ENCODE peak calls at places on chromosomes 12 and 14, in ten cellular contexts. S is T-helper 2 cell; L is stimulated activated CD8-positive, alpha-beta memory T cell treated with anti-CD3 and anti-CD28 coated beads, Interleukin-4, amount 100 ng/mL, for 24 hours; Z is activated naive CD8-positive, alpha-beta T cell treated with anti-CD3 and anti-CD28 coated beads, Interleukin-2, amount 50 U/mL, for 24 hours; T is activated naive CD4-positive, alpha-beta T cell; W is GM03348; G is GF-D8; X is iris pigment epithelial cell; P is naive thymus-derived CD8-positive, alpha-beta T cell; D is GM23248. A is an unnamed sample.
A peak's percentile ranks its signal among the peaks of the same experiment; 100 is the strongest.

GRCh38 chr12:112907415-112908157 is 824 bp downstream of the OAS1 start:
- DNase-seq in W (no peak), P (no peak), X (no peak), S (no peak), G (no peak), T (no peak), D (no peak), L (no peak), Z (no peak), A (no peak)

GRCh38 chr12:71664411-71665108 is 459 bp downstream of the THAP2 start:
- DNase-seq in T (peak; percentile 67), P (no peak), L (no peak), Z (no peak), X (peak; percentile 39), D (peak; percentile 58), G (no peak), W (peak; percentile 5), S (no peak), A (peak; percentile 34)

GRCh38 chr12:132344181-132344580 is 14.8 kb upstream of the GALNT9 start:
- DNase-seq in X (no peak), G (no peak), T (no peak), Z (no peak), L (no peak), P (no peak), W (no peak), S (no peak), D (no peak), A (no peak)

GRCh38 chr14:22221508-22221907 is 367.5 kb downstream of the DAD1 start:
- DNase-seq in X (peak; percentile 37), W (peak; percentile 27), P (no peak), G (no peak), Z (no peak), L (no peak), T (no peak), S (no peak), D (peak; percentile 44), A (no peak)

GRCh38 chr12:52692253-52692652 is 11.1 kb downstream of the KRT77 start:
- DNase-seq in G (no peak), W (no peak), D (no peak), L (no peak), Z (no peak), X (no peak), P (no peak), S (no peak), T (no peak), A (no peak)

GRCh38 chr14:76918751-76919421 is 92.7 kb downstream of the LRRC74A start:
- DNase-seq in X (peak; percentile 97), L (no peak), S (no peak), P (no peak), Z (peak; percentile 47), G (no peak), W (peak; percentile 97), T (no peak), D (peak; percentile 99), A (no peak)

GRCh38 chr14:96421236-96421635 is 29.3 kb downstream of the AK7 start:
- DNase-seq in W (no peak), T (no peak), P (no peak), X (no peak), G (no peak), S (no peak), L (no peak), D (no peak), Z (no peak), A (no peak)

GRCh38 chr14:87996276-87996592 is 3.3 kb upstream of the GALC start:
- DNase-seq in W (no peak), D (no peak), T (no peak), G (no peak), P (no peak), X (peak; percentile 36), Z (no peak), L (no peak), S (no peak), A (no peak)

GRCh38 chr12:132486168-132486567 is 3.8 kb upstream of the FBRSL1 start:
- DNase-seq in L (no peak), T (no peak), D (no peak), Z (no peak), X (no peak), W (no peak), P (no peak), G (no peak), S (no peak), A (no peak)

A was measured in esophagus squamous epithelium.